ENCODE peak calls at places on chromosomes 11 and 22, in seven cellular contexts. V is NCI-H510A; O is activated T-helper 9 cell treated with anti-CD3 and anti-CD28 coated beads, Interleukin-2, amount 50 U/mL, for 16 hours; B is pancreas; A is stimulated activated CD8-positive, alpha-beta memory T cell treated with anti-CD3 and anti-CD28 coated beads, Interleukin-2, amount 100 ng/mL, for 1 hour; N is activated CD4-positive, alpha-beta T cell treated with anti-CD3 and anti-CD28 coated beads for 1 hour; L is EL. P is an unnamed sample.
A peak's percentile ranks its signal among the peaks of the same experiment; 100 is the strongest.

GRCh38 chr11:74699615-74700396 is 31.4 kb downstream of the CHRDL2 start:
- DNase-seq in V (no peak), O (no peak), B (no peak), A (no peak), N (no peak), L (no peak), P (no peak)

GRCh38 chr11:47257518-47258316 is at the start of gene NR1H3:
- DNase-seq in V (no peak), O (no peak), B (peak; percentile 82), A (no peak), N (no peak), L (peak; percentile 84), P (peak; percentile 45)

GRCh38 chr11:66848671-66849500 is 5.6 kb downstream of the RCE1 start:
- DNase-seq in V (no peak), O (no peak), B (peak; percentile 12), A (no peak), N (no peak), L (no peak), P (no peak)

GRCh38 chr11:119567667-119568582 is 145.0 kb upstream of the THY1 start:
- DNase-seq in V (no peak), O (no peak), B (no peak), A (no peak), N (no peak), L (peak; percentile 90), P (no peak)

GRCh38 chr11:65650547-65651338 is 12.0 kb downstream of the RELA start:
- DNase-seq in V (no peak), O (no peak), B (no peak), A (no peak), N (no peak), L (no peak), P (no peak)

GRCh38 chr22:27754247-27754887 is 47.2 kb downstream of the MN1 start:
- DNase-seq in V (no peak), O (no peak), B (no peak), A (no peak), N (no peak), L (no peak), P (no peak)

GRCh38 chr11:27211370-27212127 is 151.5 kb downstream of the CCDC34 start:
- DNase-seq in V (no peak), O (no peak), B (no peak), A (no peak), N (no peak), L (no peak), P (peak; percentile 18)

GRCh38 chr22:42060489-42060888 is 10.1 kb downstream of the NAGA start:
- DNase-seq in V (no peak), O (no peak), B (no peak), A (no peak), N (no peak), L (no peak), P (no peak)

GRCh38 chr11:103202048-103202651 is 92.9 kb downstream of the DYNC2H1 start:
- DNase-seq in V (no peak), O (no peak), B (no peak), A (no peak), N (no peak), L (peak; percentile 51), P (no peak)

GRCh38 chr22:16989915-16990314 is 18.1 kb downstream of the GAB4 start:
- DNase-seq in V (no peak), O (no peak), B (no peak), A (no peak), N (no peak), L (no peak), P (no peak)

GRCh38 chr11:69708731-69709401 is 5.0 kb upstream of the FGF19 start:
- DNase-seq in V (no peak), O (no peak), B (no peak), A (no peak), N (no peak), L (no peak), P (no peak)

P was measured in neural crest cell.